ENCODE peak calls at places on chromosomes 7 and 10, in eight cellular contexts. H, C, F, T, P, V, Q and Z are unnamed samples.

GRCh38 chr7:38185938-38186337 is 7.9 kb downstream of the STARD3NL start:
- DNase-seq in Q (no peak), F (no peak), P (no peak), C (no peak), V (peak; percentile 7), T (no peak), H (no peak), Z (no peak)

GRCh38 chr10:121753726-121754476 is 155.7 kb upstream of the FGFR2 start:
- DNase-seq in F (no peak), C (no peak), Q (no peak), V (peak; percentile 92), H (no peak), T (no peak), P (peak; percentile 66), Z (no peak)

GRCh38 chr10:100942229-100942628 is 27.1 kb upstream of the SEMA4G start:
- DNase-seq in Q (no peak), T (no peak), F (no peak), V (no peak), P (no peak), C (no peak), H (no peak), Z (no peak)

GRCh38 chr10:113049881-113050280 is 99.8 kb downstream of the TCF7L2 start:
- DNase-seq in V (no peak), C (no peak), T (no peak), H (no peak), F (no peak), Q (no peak), P (no peak), Z (no peak)

GRCh38 chr7:113159746-113160339 is 41.5 kb upstream of the SMIM30 start:
- DNase-seq in H (no peak), V (peak; percentile 66), C (peak; percentile 34), Q (no peak), F (peak; percentile 26), T (peak; percentile 90), P (peak; percentile 25), Z (no peak)

GRCh38 chr7:129308047-129308446 is 83.2 kb downstream of the AHCYL2 start:
- DNase-seq in C (no peak), F (no peak), V (peak; percentile 27), T (no peak), H (no peak), P (no peak), Q (no peak), Z (no peak)

GRCh38 chr10:6365384-6365783 is 162.7 kb downstream of the PFKFB3 start:
- DNase-seq in V (no peak), T (no peak), P (no peak), F (no peak), C (no peak), H (no peak), Q (no peak), Z (no peak)

GRCh38 chr7:149144996-149145850 is 2.0 kb upstream of the ZNF398 start:
- DNase-seq in P (no peak), Q (no peak), T (no peak), V (peak; percentile 6), F (no peak), H (no peak), C (no peak), Z (no peak)

GRCh38 chr10:131544495-131544894 is 233.0 kb upstream of the TCERG1L start:
- DNase-seq in H (no peak), T (no peak), F (no peak), Q (no peak), C (no peak), P (no peak), V (no peak), Z (no peak)

GRCh38 chr10:102648269-102648888 is 4.1 kb downstream of the TRIM8 start:
- DNase-seq in T (no peak), H (no peak), V (no peak), Q (no peak), P (no peak), F (no peak), C (no peak), Z (no peak)

GRCh38 chr10:93336678-93337077 is 145.5 kb downstream of the MYOF start:
- DNase-seq in Q (no peak), C (no peak), P (no peak), V (no peak), H (no peak), F (no peak), T (no peak), Z (no peak)

GRCh38 chr10:97514344-97514743 is 15.6 kb downstream of the UBTD1 start:
- DNase-seq in C (no peak), T (no peak), V (no peak), H (no peak), P (no peak), F (no peak), Q (no peak), Z (no peak)

GRCh38 chr7:4800487-4800886 is 25.1 kb downstream of the AP5Z1 start:
- DNase-seq in P (no peak), H (peak; percentile 42), F (no peak), C (no peak), Q (no peak), T (no peak), V (no peak), Z (no peak)

GRCh38 chr7:98227939-98228338 is 16.7 kb downstream of the BHLHA15 start:
- DNase-seq in T (no peak), F (no peak), V (no peak), Q (no peak), H (no peak), P (no peak), C (no peak), Z (no peak)